ENCODE peak calls at places on chromosomes 4 and X, in four cellular contexts. Q is GM23338, V is G401, W is NCI-H1436. I is an unnamed sample.

GRCh38 chr4:83118869-83119268 is 4.3 kb upstream of the PLAC8 start:
- DNase-seq in Q (no peak), V (no peak), W (no peak), I (no peak)

GRCh38 chr4:71360844-71361243 is 22.0 kb downstream of the SLC4A4 start:
- DNase-seq in Q (peak; percentile 10), V (no peak), W (no peak), I (no peak)

GRCh38 chr4:3648195-3648594 is 116.0 kb upstream of the LRPAP1 start:
- DNase-seq in Q (no peak), V (no peak), W (no peak), I (no peak)

GRCh38 chr4:20172070-20172760 is 79.5 kb upstream of the SLIT2 start:
- DNase-seq in Q (no peak), V (peak; percentile 3), W (no peak), I (no peak)

GRCh38 chrX:110318664-110318968 is 731 bp upstream of the AMMECR1 start:
- DNase-seq in Q (no peak), V (no peak), W (no peak), I (no peak)

GRCh38 chr4:7197910-7198309 is 5.6 kb downstream of the SORCS2 start:
- DNase-seq in Q (no peak), V (no peak), W (no peak), I (peak; percentile 3)

GRCh38 chrX:117038918-117039440 is 576.2 kb upstream of the CT83 start:
- DNase-seq in Q (no peak), V (no peak), W (no peak), I (no peak)

GRCh38 chr4:56650259-56651070 is 30.6 kb downstream of the HOPX start:
- DNase-seq in Q (peak; percentile 37), V (no peak), W (no peak), I (no peak)

GRCh38 chr4:133146574-133147198 is 2.4 kb upstream of the PCDH10 start:
- DNase-seq in Q (peak; percentile 87), V (peak; percentile 29), W (no peak), I (no peak)

GRCh38 chrX:120308558-120308957 is 2.7 kb downstream of the TMEM255A start:
- DNase-seq in Q (peak; percentile 86), V (no peak), W (peak; percentile 86), I (no peak)

GRCh38 chrX:47633671-47634590 is 4.2 kb upstream of the CFP start:
- DNase-seq in Q (no peak), V (no peak), W (no peak), I (no peak)

I was measured in right lobe of liver.